ENCODE peak calls at places on chromosome 12, in seven cellular contexts. P is heart right ventricle, G is GM12878, R is endodermal cell, V is tibial artery, Q is GM23338, F is dorsolateral prefrontal cortex. E is an unnamed sample.
A peak's percentile ranks its signal among the peaks of the same experiment; 100 is the strongest.

GRCh38 chr12:122203968-122204828 is 689 bp downstream of the B3GNT4 start:
- DNase-seq in P (no peak), V (peak; percentile 57), F (no peak), R (peak; percentile 83), Q (peak; percentile 48), G (no peak), E (no peak)

GRCh38 chr12:54658306-54659264 is 10.4 kb upstream of the DCD start:
- DNase-seq in Q (peak; percentile 89), R (peak; percentile 98), P (no peak), G (no peak), V (no peak), F (no peak), E (no peak)

GRCh38 chr12:32134144-32134888 is 27.7 kb downstream of the BICD1 start:
- DNase-seq in G (peak; percentile 61), P (no peak), R (peak; percentile 68), F (no peak), Q (peak; percentile 50), V (no peak), E (no peak)

GRCh38 chr12:120399531-120399930 is 30.6 kb upstream of the MSI1 start:
- DNase-seq in G (peak; percentile 5), P (no peak), Q (no peak), R (no peak), F (no peak), V (no peak), E (no peak)

GRCh38 chr12:19757317-19757877 is 318.1 kb downstream of the AEBP2 start:
- DNase-seq in Q (peak; percentile 70), V (no peak), R (no peak), P (no peak), F (no peak), G (peak; percentile 5), E (no peak)

GRCh38 chr12:77324763-77325468 is 259.5 kb upstream of the E2F7 start:
- DNase-seq in G (no peak), F (peak; percentile 81), V (peak; percentile 67), R (peak; percentile 96), P (peak; percentile 80), Q (peak; percentile 94), E (peak; percentile 77)

GRCh38 chr12:94676011-94676709 is 25.8 kb upstream of the TMCC3 start:
- DNase-seq in V (peak; percentile 75), Q (no peak), G (peak; percentile 65), R (peak; percentile 31), F (no peak), P (no peak), E (no peak)

GRCh38 chr12:77761286-77761685 is 69.4 kb upstream of the NAV3 start:
- DNase-seq in P (no peak), G (no peak), F (no peak), Q (no peak), V (no peak), R (no peak), E (no peak)

GRCh38 chr12:48796976-48797375 is 8.1 kb upstream of the ADCY6 start:
- DNase-seq in P (no peak), R (no peak), V (no peak), F (no peak), G (no peak), Q (no peak), E (no peak)

GRCh38 chr12:42326466-42327226 is 679 bp downstream of the PPHLN1 start:
- DNase-seq in Q (no peak), V (no peak), F (no peak), G (no peak), P (no peak), R (peak; percentile 60), E (no peak)

GRCh38 chr12:90065301-90065801 is 356.7 kb upstream of the ATP2B1 start:
- DNase-seq in G (no peak), F (no peak), Q (peak; percentile 5), R (no peak), V (no peak), P (no peak), E (no peak)

GRCh38 chr12:122013792-122014590 is 7.7 kb upstream of the BCL7A start:
- DNase-seq in V (no peak), F (no peak), R (no peak), P (no peak), G (no peak), Q (no peak), E (no peak)

GRCh38 chr12:56723889-56724659 is 1.0 kb downstream of the NACA start:
- DNase-seq in R (peak; percentile 59), Q (peak; percentile 18), F (no peak), G (no peak), V (peak; percentile 79), P (no peak), E (peak; percentile 81)

GRCh38 chr12:1935700-1936378 is 17.4 kb upstream of the CACNA2D4 start:
- DNase-seq in V (peak; percentile 94), Q (no peak), F (peak; percentile 63), G (no peak), P (peak; percentile 46), R (peak; percentile 44), E (no peak)

GRCh38 chr12:115224031-115224430 is 540.1 kb upstream of the TBX3 start:
- DNase-seq in G (no peak), V (no peak), F (no peak), P (no peak), R (peak; percentile 37), Q (no peak), E (no peak)

GRCh38 chr12:120214626-120215356 is 13.9 kb upstream of the RPLP0 start:
- DNase-seq in V (no peak), Q (no peak), P (no peak), R (peak; percentile 58), G (no peak), F (no peak), E (no peak)

GRCh38 chr12:49944046-49944445 is 6.5 kb upstream of the AQP2 start:
- DNase-seq in V (no peak), F (peak; percentile 14), G (no peak), R (peak; percentile 37), P (no peak), Q (no peak), E (no peak)

GRCh38 chr12:105322070-105322469 is 8.4 kb upstream of the C12orf75 start:
- DNase-seq in P (no peak), G (no peak), Q (no peak), F (no peak), R (no peak), V (no peak), E (no peak)

GRCh38 chr12:47302111-47302597 is 222.4 kb upstream of the AMIGO2 start:
- DNase-seq in P (no peak), V (no peak), R (no peak), F (no peak), Q (no peak), G (no peak), E (no peak)

GRCh38 chr12:57816855-57817151 is 1.7 kb downstream of the AVIL start:
- DNase-seq in G (no peak), P (peak; percentile 40), V (peak; percentile 71), Q (no peak), F (no peak), R (no peak), E (peak; percentile 67)

GRCh38 chr12:45696049-45696448 is 33.5 kb upstream of the ARID2 start:
- DNase-seq in P (no peak), G (no peak), F (no peak), R (no peak), V (no peak), Q (no peak), E (no peak)

DNA sequence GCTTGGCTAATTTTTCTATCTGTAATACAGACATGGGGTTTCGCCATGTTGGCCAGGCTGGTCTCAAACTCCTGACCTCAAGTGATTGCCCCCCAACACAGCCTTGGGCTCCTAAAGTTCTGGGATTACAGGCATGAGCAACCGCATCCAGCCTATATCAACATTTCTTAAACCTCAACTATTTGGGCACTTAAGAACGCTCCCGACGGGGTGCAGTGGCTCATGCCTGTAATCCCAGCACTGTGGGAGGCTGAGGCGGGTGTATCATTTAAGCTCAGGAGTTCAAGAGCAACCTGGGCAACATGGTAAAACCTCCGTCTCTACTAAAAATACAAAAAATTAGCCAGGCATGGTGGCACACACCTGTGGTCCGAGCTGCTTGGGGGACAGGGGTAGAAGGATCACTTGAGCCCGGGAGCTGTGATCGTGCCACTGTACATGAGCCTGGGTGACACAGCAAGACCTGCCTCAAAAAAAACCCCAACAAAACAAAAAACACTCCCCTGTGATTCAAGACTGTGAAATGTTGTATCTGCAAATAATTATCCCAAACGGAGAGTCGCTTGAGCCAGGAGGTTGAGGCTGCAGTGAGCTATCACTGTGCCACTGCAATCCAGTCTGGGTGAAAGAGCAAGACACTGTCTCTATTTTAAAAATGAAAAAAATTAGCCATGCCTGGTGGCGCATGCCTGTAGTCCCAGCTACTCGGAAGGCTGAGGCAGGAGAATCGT is 21.5 kb downstream of the PPTC7 start:
- DNase-seq in P (no peak), R (peak; percentile 35), Q (no peak), V (no peak), F (no peak), G (no peak), E (no peak)
- H3K27ac ChIP-seq in P (peak overlapping the region; percentile 45), R (no peak overlapping the region), Q (no peak overlapping the region), V (no peak overlapping the region), F (no peak overlapping the region), G (peak overlapping the region; percentile 1), E (peak overlapping the region; percentile 65)

DNA sequence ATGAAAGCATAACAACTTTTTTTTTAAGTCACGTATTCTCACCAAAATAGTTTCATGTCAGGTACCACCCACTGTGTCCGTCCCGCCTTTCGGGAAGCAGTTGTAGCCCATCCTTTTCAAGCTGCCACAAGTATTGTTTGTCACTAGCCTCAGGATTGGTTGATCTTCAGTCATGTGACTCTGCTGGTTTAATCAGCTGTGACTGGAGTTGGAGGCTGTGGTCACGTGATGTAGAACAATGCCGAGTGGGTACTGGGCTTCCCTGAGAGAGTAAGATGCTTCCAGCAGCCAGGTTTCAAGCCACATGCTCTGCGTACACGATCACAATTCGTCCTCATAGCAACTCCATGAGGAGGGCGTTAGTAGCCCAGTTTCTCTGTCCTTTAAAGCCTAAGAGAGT is 83.0 kb upstream of the WSCD2 start:
- DNase-seq in R (no peak), G (no peak), F (no peak), P (no peak), V (no peak), Q (peak; percentile 29), E (no peak)
- H3K4me3 ChIP-seq in R (no peak overlapping the region), G (no peak overlapping the region), F (no peak overlapping the region), P (no peak overlapping the region), V (no peak overlapping the region), Q (no peak overlapping the region), E (no peak overlapping the region)

DNA sequence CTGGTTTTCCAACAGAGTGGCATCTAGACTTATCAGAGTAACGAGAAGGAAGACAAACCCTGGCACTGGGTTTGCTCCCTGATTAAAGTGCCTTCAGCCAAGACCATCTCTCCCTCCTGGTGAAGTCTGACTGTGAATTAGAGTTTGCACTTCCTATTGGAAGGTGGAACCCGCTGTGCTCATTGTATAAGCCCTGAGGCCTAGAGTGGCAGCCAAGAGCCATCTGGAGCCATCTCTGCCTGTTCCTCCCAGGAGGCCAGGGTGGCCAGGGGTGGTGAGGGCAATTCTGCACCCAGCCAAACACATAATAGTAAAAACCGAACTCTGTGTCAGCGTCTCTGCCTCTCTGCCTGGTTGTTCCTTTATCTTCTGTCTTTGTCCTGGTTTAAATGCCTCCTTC is 25.0 kb downstream of the MFAP5 start:
- DNase-seq in G (no peak), R (peak; percentile 62), Q (no peak), F (no peak), P (no peak), V (no peak), E (no peak)
- TF ChIP-seq CTCF in G (no peak), R (no peak), Q (no peak), F (no peak), P (no peak), V (no peak), E (no peak)

DNA sequence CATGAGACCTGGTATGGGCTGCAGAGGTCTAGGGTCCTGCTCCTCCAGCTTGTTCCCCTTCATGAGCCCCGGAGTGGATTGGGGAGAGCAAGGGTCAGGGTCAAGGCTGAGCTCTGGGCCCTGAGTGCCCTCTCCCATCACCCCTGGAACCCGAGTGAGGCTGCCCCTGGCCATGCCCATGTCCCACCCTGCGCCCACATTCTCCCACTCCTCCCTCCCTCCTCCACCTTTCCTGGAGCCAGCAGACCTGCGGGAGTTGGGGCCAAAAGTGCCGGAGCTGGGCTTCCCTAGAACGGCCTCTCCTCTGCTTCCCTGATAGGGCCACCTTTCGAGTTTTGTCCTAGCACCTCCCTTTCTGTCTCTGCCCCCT is 597 bp downstream of the SCNN1A start:
- DNase-seq in P (no peak), V (no peak), R (no peak), G (no peak), Q (no peak), F (no peak), E (no peak)
- H3K27ac ChIP-seq in P (no peak overlapping the region), V (peak overlapping the region; percentile 49), R (no peak overlapping the region), G (no peak overlapping the region), Q (peak overlapping the region; percentile 98), F (no peak overlapping the region), E (no peak overlapping the region)

E was measured in heart left ventricle.